ENCODE peak calls at places on chromosome 20, in ten cellular contexts. V is fibroblast of lung; F is HepG2; P is left lung; X is MM.1S; R is endothelial cell of umbilical vein; L is OCI-LY7; W is ascending aorta; J is hepatocyte; U is CD8-positive, alpha-beta T cell. C is an unnamed sample.

GRCh38 chr20:4820833-4821518 is 99.3 kb downstream of the PRND start:
- DNase-seq in V (peak), F (no peak), P (no peak), X (no peak), R (peak), L (no peak), W (no peak), J (no peak), U (no peak), C (no peak)

GRCh38 chr20:20711413-20711812 is 1.0 kb downstream of the RALGAPA2 start:
- DNase-seq in V (no peak), F (no peak), P (no peak), X (no peak), R (peak), L (peak), W (no peak), J (peak), U (peak), C (no peak)

GRCh38 chr20:63640086-63640485 is 13.1 kb downstream of the STMN3 start:
- DNase-seq in V (no peak), F (no peak), P (no peak), X (no peak), R (no peak), L (no peak), W (no peak), J (no peak), U (peak), C (no peak)

GRCh38 chr20:2005831-2006426 is 12.1 kb upstream of the PDYN start:
- DNase-seq in V (peak), F (peak), P (peak), X (peak), R (peak), L (peak), W (no peak), J (peak), U (peak), C (no peak)

GRCh38 chr20:49880177-49880576 is 35.2 kb downstream of the SPATA2 start:
- DNase-seq in V (peak), F (no peak), P (no peak), X (no peak), R (no peak), L (no peak), W (no peak), J (no peak), U (no peak), C (no peak)

GRCh38 chr20:59831024-59831900 is 102.2 kb downstream of the SYCP2 start:
- DNase-seq in V (no peak), F (no peak), P (peak), X (no peak), R (no peak), L (no peak), W (peak), J (peak), U (no peak), C (peak)

GRCh38 chr20:48959902-48960550 is 38.5 kb downstream of the ARFGEF2 start:
- DNase-seq in V (peak), F (no peak), P (no peak), X (no peak), R (no peak), L (no peak), W (no peak), J (no peak), U (no peak), C (no peak)

GRCh38 chr20:19079536-19080299 is 132.7 kb upstream of the SLC24A3 start:
- DNase-seq in V (peak), F (no peak), P (no peak), X (no peak), R (no peak), L (no peak), W (no peak), J (no peak), U (no peak), C (no peak)

GRCh38 chr20:478010-478948 is 15.9 kb upstream of the TBC1D20 start:
- DNase-seq in V (peak), F (peak), P (no peak), X (no peak), R (no peak), L (no peak), W (no peak), J (no peak), U (no peak), C (no peak)

GRCh38 chr20:14955396-14955795 is 618.0 kb upstream of the FLRT3 start:
- DNase-seq in V (no peak), F (no peak), P (no peak), X (no peak), R (no peak), L (no peak), W (no peak), J (no peak), U (no peak), C (no peak)

GRCh38 chr20:54995021-54995420 is 519.6 kb downstream of the DOK5 start:
- DNase-seq in V (no peak), F (no peak), P (no peak), X (no peak), R (no peak), L (no peak), W (no peak), J (no peak), U (no peak), C (no peak)

GRCh38 chr20:40993794-40994540 is 34.7 kb upstream of the TOP1 start:
- DNase-seq in V (no peak), F (no peak), P (no peak), X (no peak), R (no peak), L (peak), W (peak), J (no peak), U (no peak), C (no peak)

GRCh38 chr20:59693587-59693986 is 89.2 kb downstream of the PHACTR3 start:
- DNase-seq in V (no peak), F (no peak), P (no peak), X (no peak), R (no peak), L (no peak), W (no peak), J (no peak), U (no peak), C (no peak)

GRCh38 chr20:1946762-1947534 is 46.9 kb downstream of the PDYN start:
- DNase-seq in V (peak), F (peak), P (peak), X (no peak), R (no peak), L (no peak), W (peak), J (peak), U (no peak), C (no peak)

GRCh38 chr20:64048402-64049044 is 916 bp downstream of the SOX18 start:
- DNase-seq in V (no peak), F (no peak), P (no peak), X (no peak), R (no peak), L (no peak), W (no peak), J (no peak), U (no peak), C (no peak)

GRCh38 chr20:55160022-55160421 is 684.6 kb downstream of the DOK5 start:
- DNase-seq in V (no peak), F (no peak), P (no peak), X (no peak), R (no peak), L (no peak), W (no peak), J (peak), U (no peak), C (no peak)

GRCh38 chr20:25250508-25250907 is 2.6 kb downstream of the PYGB start:
- DNase-seq in V (no peak), F (no peak), P (no peak), X (no peak), R (no peak), L (no peak), W (peak), J (peak), U (no peak), C (no peak)

GRCh38 chr20:45725134-45725533 is 3.0 kb downstream of the SPINT4 start:
- DNase-seq in V (peak), F (peak), P (no peak), X (no peak), R (no peak), L (no peak), W (no peak), J (no peak), U (no peak), C (no peak)

GRCh38 chr20:42461321-42461720 is 728.4 kb downstream of the PTPRT start:
- DNase-seq in V (no peak), F (no peak), P (no peak), X (no peak), R (no peak), L (no peak), W (no peak), J (no peak), U (no peak), C (no peak)

GRCh38 chr20:52150440-52151258 is 40.9 kb downstream of the ZFP64 start:
- DNase-seq in V (peak), F (peak), P (no peak), X (peak), R (peak), L (peak), W (no peak), J (peak), U (peak), C (no peak)

GRCh38 chr20:50098259-50098658 is 14.7 kb downstream of the UBE2V1 start:
- DNase-seq in V (no peak), F (no peak), P (no peak), X (no peak), R (no peak), L (no peak), W (peak), J (no peak), U (no peak), C (no peak)

GRCh38 chr20:32017711-32018251 is 7.5 kb downstream of the CCM2L start:
- DNase-seq in V (no peak), F (peak), P (no peak), X (peak), R (no peak), L (peak), W (no peak), J (peak), U (peak), C (no peak)

GRCh38 chr20:58891686-58892125 is 39.2 kb downstream of the GNAS start:
- DNase-seq in V (peak), F (no peak), P (no peak), X (peak), R (no peak), L (peak), W (no peak), J (peak), U (peak), C (no peak)

GRCh38 chr20:32823078-32823477 is 3.3 kb downstream of the MAPRE1 start:
- DNase-seq in V (peak), F (peak), P (no peak), X (no peak), R (no peak), L (no peak), W (no peak), J (peak), U (peak), C (no peak)

GRCh38 chr20:58890454-58891075 is 38.0 kb downstream of the GNAS start:
- DNase-seq in V (peak), F (peak), P (peak), X (peak), R (peak), L (peak), W (peak), J (no peak), U (peak), C (peak)

GRCh38 chr20:48797275-48797825 is 30.4 kb downstream of the PREX1 start:
- DNase-seq in V (no peak), F (no peak), P (peak), X (no peak), R (no peak), L (no peak), W (no peak), J (no peak), U (no peak), C (no peak)

GRCh38 chr20:10731190-10731955 is 57.6 kb upstream of the JAG1 start:
- DNase-seq in V (peak), F (no peak), P (no peak), X (no peak), R (peak), L (no peak), W (no peak), J (no peak), U (no peak), C (no peak)

DNA sequence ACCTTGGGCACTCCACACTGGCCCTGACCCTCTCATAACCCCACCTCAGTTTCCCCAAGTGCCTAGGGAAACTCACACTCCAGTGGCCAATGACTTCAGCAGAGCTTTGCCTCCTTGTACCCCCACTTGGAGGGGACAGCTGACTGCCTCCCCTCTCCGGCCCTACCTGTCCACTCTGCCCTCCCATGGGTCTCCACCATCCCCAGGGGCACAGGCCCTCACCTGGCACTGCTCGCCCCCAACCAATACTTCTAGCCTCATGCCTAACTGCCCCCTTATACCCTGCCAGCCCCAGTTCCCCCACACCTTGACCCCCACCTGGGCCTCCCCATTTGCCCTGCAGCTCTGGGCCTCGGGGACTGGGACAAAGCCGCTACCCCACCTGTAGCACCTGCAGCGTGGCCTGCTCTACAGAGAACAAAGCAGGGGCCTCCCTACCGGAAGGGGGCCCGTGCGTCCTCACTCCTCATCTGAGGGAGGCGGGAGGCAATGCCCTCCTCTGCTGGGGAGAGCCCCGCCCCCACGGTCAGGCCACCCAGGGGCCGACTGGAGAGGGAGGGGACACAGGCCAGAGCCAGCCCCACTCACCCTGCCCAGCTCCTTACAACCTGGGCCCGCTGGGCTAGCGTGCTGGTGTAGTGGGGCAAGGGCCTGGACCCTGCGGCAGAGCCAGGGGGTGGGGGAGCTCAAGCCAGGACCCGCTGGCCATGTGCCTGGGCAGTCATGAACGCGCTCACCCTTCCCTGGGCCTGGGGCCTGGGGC is 8.2 kb downstream of the LAMA5 start:
- DNase-seq in V (no peak), F (no peak), P (no peak), X (no peak), R (no peak), L (peak), W (no peak), J (peak), U (no peak), C (no peak)
- H3K4me3 ChIP-seq in V (no peak), F (no peak), P (peak), X (no peak), R (no peak), L (peak), W (peak), J (no peak), U (no peak), C (no peak)

GRCh38 chr20:61965606-61966491 is 99.8 kb downstream of the TAF4 start:
- DNase-seq in V (no peak), F (peak), P (no peak), X (no peak), R (no peak), L (no peak), W (no peak), J (no peak), U (no peak), C (no peak)
- TF ChIP-seq CTCF in V (no peak), F (peak), P (no peak), X (no peak), R (no peak), L (peak), W (no peak), J (no peak), U (no peak), C (no peak)

GRCh38 chr20:57670288-57671071 is 39.3 kb downstream of the PMEPA1 start:
- DNase-seq in V (no peak), F (no peak), P (no peak), X (no peak), R (no peak), L (no peak), W (no peak), J (no peak), U (no peak), C (no peak)

GRCh38 chr20:57672953-57673575 is 36.8 kb downstream of the PMEPA1 start:
- DNase-seq in V (no peak), F (no peak), P (no peak), X (no peak), R (no peak), L (no peak), W (no peak), J (no peak), U (no peak), C (no peak)

GRCh38 chr20:57671072-57671391 is 38.8 kb downstream of the PMEPA1 start:
- DNase-seq in V (no peak), F (no peak), P (no peak), X (no peak), R (no peak), L (no peak), W (no peak), J (no peak), U (no peak), C (no peak)

GRCh38 chr20:57672164-57672563 is 37.7 kb downstream of the PMEPA1 start:
- DNase-seq in V (peak), F (no peak), P (peak), X (no peak), R (peak), L (no peak), W (peak), J (no peak), U (no peak), C (no peak)

GRCh38 chr20:57671662-57672061 is 38.2 kb downstream of the PMEPA1 start:
- DNase-seq in V (no peak), F (no peak), P (no peak), X (no peak), R (no peak), L (no peak), W (no peak), J (no peak), U (no peak), C (no peak)
- H3K4me3 ChIP-seq in V (no peak), F (no peak), P (no peak), X (no peak), R (no peak), L (no peak), W (no peak), J (no peak), U (no peak), C (no peak)

DNA sequence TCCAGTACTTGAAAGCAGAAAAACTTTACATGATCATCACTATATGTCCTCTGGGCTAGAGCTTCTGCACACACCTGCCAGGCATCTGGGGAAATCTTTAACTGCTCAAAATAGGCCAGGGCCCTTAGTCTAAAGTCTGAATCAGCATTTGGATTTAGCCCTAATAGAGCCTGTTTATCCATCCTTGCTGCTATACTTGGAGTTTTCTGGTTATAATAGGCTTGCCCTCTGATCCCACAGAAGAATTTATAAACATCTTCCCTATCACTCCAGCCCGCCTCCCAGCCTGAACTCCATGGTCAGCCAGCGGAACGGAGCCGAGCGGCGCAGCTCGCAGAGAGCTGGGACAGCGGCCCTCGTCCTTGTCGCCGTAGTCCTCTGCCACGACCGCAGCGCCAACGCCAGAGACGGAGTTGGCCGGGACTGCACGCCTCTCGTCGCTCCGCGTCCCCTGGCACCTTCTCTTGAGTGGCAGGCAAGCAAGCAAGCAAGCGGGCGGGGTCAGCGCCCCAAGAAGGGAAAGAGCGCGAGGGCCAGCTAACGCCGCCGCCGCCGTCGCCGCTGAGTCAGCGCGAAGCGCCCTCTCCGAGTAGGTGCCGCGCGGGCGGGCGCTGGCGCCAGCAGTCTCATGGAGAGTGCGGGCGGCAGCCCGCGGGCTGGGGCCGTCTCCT is 25.4 kb upstream of the ASIP start:
- DNase-seq in V (peak), F (peak), P (peak), X (peak), R (peak), L (no peak), W (peak), J (peak), U (peak), C (peak)
- TF ChIP-seq CTCF in V (no peak), F (peak), P (no peak), X (peak), R (no peak), L (no peak), W (no peak), J (peak), U (no peak), C (no peak)

GRCh38 chr20:3732327-3733118 is at the start of gene HSPA12B:
- DNase-seq in V (no peak), F (no peak), P (no peak), X (no peak), R (no peak), L (no peak), W (no peak), J (peak), U (no peak), C (no peak)
- H3K4me3 ChIP-seq in V (no peak), F (peak), P (peak), X (no peak), R (peak), L (no peak), W (peak), J (no peak), U (no peak), C (no peak)

DNA sequence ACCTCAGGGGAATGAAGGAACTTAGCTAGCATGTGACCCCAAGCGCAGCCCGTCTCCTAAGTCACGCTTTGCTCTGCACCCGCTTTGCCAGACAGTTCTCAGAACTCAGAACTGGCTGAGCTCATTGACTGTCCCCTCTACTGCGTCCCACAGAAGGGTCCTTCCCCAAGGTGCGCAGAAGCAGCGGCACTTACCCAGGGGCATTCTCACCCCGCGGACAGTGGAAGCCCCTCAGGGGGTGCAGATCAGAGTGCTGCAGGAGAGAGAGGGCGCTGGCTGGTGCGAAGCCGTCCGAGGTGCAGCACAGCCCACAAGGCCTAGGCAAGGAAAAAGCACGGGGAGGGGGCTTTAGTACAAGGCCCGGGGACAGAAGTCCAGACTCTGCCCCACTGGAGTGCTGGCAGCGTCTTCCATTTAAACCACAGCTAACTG is 802 bp downstream of the SNHG17 start:
- DNase-seq in V (peak), F (no peak), P (peak), X (peak), R (peak), L (peak), W (no peak), J (peak), U (peak), C (peak)
- TF ChIP-seq CTCF in V (no peak), F (no peak), P (no peak), X (no peak), R (no peak), L (no peak), W (no peak), J (no peak), U (no peak), C (no peak)

GRCh38 chr20:23303325-23304102 is 47.1 kb upstream of the NXT1 start:
- DNase-seq in V (no peak), F (no peak), P (no peak), X (no peak), R (no peak), L (no peak), W (no peak), J (no peak), U (no peak), C (no peak)

GRCh38 chr20:23302801-23303200 is 47.8 kb upstream of the NXT1 start:
- DNase-seq in V (no peak), F (no peak), P (no peak), X (no peak), R (no peak), L (no peak), W (no peak), J (no peak), U (no peak), C (no peak)

GRCh38 chr20:23305098-23305497 is 45.5 kb upstream of the NXT1 start:
- DNase-seq in V (peak), F (no peak), P (no peak), X (no peak), R (no peak), L (no peak), W (peak), J (no peak), U (no peak), C (no peak)

GRCh38 chr20:23302386-23302785 is 48.2 kb upstream of the NXT1 start:
- DNase-seq in V (no peak), F (no peak), P (no peak), X (no peak), R (no peak), L (no peak), W (no peak), J (no peak), U (no peak), C (no peak)

DNA sequence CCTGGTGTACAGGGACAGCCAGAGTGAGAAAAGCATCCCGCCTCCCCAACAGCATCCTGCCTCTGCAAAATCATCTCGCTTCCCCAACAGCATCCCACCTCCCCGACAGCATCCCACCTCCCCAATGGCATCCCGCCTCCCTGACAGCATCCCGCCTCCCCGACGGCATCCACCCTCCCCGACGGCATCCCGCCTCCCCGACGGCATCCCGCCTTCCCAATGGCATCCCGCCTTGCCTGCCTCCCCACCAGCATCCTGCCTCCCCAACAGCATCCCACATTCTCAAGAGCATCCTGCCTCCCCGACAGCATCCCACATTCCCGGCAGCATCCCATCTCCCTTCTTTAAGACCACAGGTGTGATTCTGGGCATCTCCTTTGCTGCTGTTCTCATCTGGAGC is 46.0 kb upstream of the NXT1 start:
- DNase-seq in V (no peak), F (no peak), P (no peak), X (no peak), R (no peak), L (no peak), W (no peak), J (no peak), U (no peak), C (no peak)
- H3K4me3 ChIP-seq in V (no peak), F (no peak), P (no peak), X (no peak), R (no peak), L (no peak), W (no peak), J (no peak), U (no peak), C (no peak)